ENCODE peak calls at places on chromosomes 2 and 18, in four cellular contexts. One of them, this sample, is unnamed.
A peak's percentile ranks its signal among the peaks of the same experiment; 100 is the strongest.

GRCh38 chr2:218607436-218608115 is at the start of gene PLCD4:
- DNase-seq in stomach: no peak
- DNase-seq in OCI-LY7: no peak
- DNase-seq in A549: no peak
- DNase-seq in this sample: peak; percentile 67

GRCh38 chr2:46812381-46813024 is 103.1 kb downstream of the MCFD2 start:
- DNase-seq in stomach: no peak
- DNase-seq in OCI-LY7: no peak
- DNase-seq in A549: no peak
- DNase-seq in this sample: peak; percentile 99

GRCh38 chr2:81839780-81840179 is 1535.2 kb upstream of the LRRTM1 start:
- DNase-seq in OCI-LY7: no peak
- DNase-seq in A549: no peak
- DNase-seq in stomach: no peak
- DNase-seq in this sample: no peak

GRCh38 chr2:6814312-6814711 is 51.4 kb downstream of the CMPK2 start:
- DNase-seq in OCI-LY7: peak; percentile 19
- DNase-seq in stomach: no peak
- DNase-seq in A549: no peak
- DNase-seq in this sample: no peak

GRCh38 chr2:98058191-98058975 is 28.6 kb upstream of the VWA3B start:
- DNase-seq in A549: no peak
- DNase-seq in stomach: peak; percentile 52
- DNase-seq in OCI-LY7: no peak
- DNase-seq in this sample: no peak

GRCh38 chr18:76435321-76435989 is 59.6 kb downstream of the ZNF516 start:
- DNase-seq in A549: no peak
- DNase-seq in OCI-LY7: no peak
- DNase-seq in stomach: no peak
- DNase-seq in this sample: no peak

GRCh38 chr18:10715791-10716190 is 190.0 kb downstream of the NAPG start:
- DNase-seq in stomach: no peak
- DNase-seq in OCI-LY7: no peak
- DNase-seq in A549: peak; percentile 6
- DNase-seq in this sample: peak; percentile 51

GRCh38 chr2:171412571-171412970 is 21.2 kb downstream of the METTL8 start:
- DNase-seq in OCI-LY7: no peak
- DNase-seq in stomach: no peak
- DNase-seq in A549: no peak
- DNase-seq in this sample: no peak

GRCh38 chr2:28545590-28546195 is 49.8 kb downstream of the PLB1 start:
- DNase-seq in A549: no peak
- DNase-seq in OCI-LY7: no peak
- DNase-seq in stomach: no peak
- DNase-seq in this sample: no peak

GRCh38 chr2:106207246-106207645 is 13.1 kb upstream of the UXS1 start:
- DNase-seq in OCI-LY7: no peak
- DNase-seq in A549: no peak
- DNase-seq in stomach: no peak
- DNase-seq in this sample: no peak

GRCh38 chr2:126930970-126931590 is 32.4 kb downstream of the TEX51 start:
- DNase-seq in A549: no peak
- DNase-seq in stomach: no peak
- DNase-seq in OCI-LY7: no peak
- DNase-seq in this sample: no peak

GRCh38 chr2:138081225-138082073 is 117.2 kb downstream of the HNMT start:
- DNase-seq in stomach: no peak
- DNase-seq in A549: no peak
- DNase-seq in OCI-LY7: no peak
- DNase-seq in this sample: no peak

GRCh38 chr2:134433469-134433868 is 179.6 kb downstream of the MGAT5 start:
- DNase-seq in stomach: peak; percentile 74
- DNase-seq in OCI-LY7: no peak
- DNase-seq in A549: no peak
- DNase-seq in this sample: no peak

GRCh38 chr2:16264491-16264890 is 324.1 kb downstream of the MYCN start:
- DNase-seq in A549: no peak
- DNase-seq in OCI-LY7: no peak
- DNase-seq in stomach: no peak
- DNase-seq in this sample: no peak

GRCh38 chr2:33437297-33437696 is 39.2 kb upstream of the RASGRP3 start:
- DNase-seq in OCI-LY7: no peak
- DNase-seq in stomach: no peak
- DNase-seq in A549: no peak
- DNase-seq in this sample: peak; percentile 99

GRCh38 chr2:235168174-235168979 is 216.6 kb downstream of the SH3BP4 start:
- DNase-seq in OCI-LY7: no peak
- DNase-seq in stomach: no peak
- DNase-seq in A549: no peak
- DNase-seq in this sample: no peak

GRCh38 chr2:236127010-236127409 is 41.2 kb downstream of the GBX2 start:
- DNase-seq in OCI-LY7: no peak
- DNase-seq in A549: no peak
- DNase-seq in stomach: no peak
- DNase-seq in this sample: no peak

GRCh38 chr18:22789600-22789999 is 143.5 kb upstream of the RBBP8 start:
- DNase-seq in A549: no peak
- DNase-seq in stomach: no peak
- DNase-seq in OCI-LY7: no peak
- DNase-seq in this sample: peak; percentile 38

GRCh38 chr2:80303825-80304521 is 579 bp downstream of the LRRTM1 start:
- DNase-seq in A549: no peak
- DNase-seq in stomach: no peak
- DNase-seq in OCI-LY7: no peak
- DNase-seq in this sample: no peak

GRCh38 chr2:219430633-219431615 is 3.7 kb upstream of the SPEG start:
- DNase-seq in OCI-LY7: peak; percentile 27
- DNase-seq in stomach: no peak
- DNase-seq in A549: no peak
- DNase-seq in this sample: peak; percentile 41

GRCh38 chr2:74966893-74967292 is 8.4 kb downstream of the POLE4 start:
- DNase-seq in OCI-LY7: no peak
- DNase-seq in stomach: no peak
- DNase-seq in A549: no peak
- DNase-seq in this sample: no peak

GRCh38 chr2:241773511-241774418 is 2.9 kb upstream of the GAL3ST2 start:
- DNase-seq in stomach: no peak
- DNase-seq in OCI-LY7: no peak
- DNase-seq in A549: no peak
- DNase-seq in this sample: no peak

GRCh38 chr2:97950329-97951154 is 45.2 kb downstream of the TMEM131 start:
- DNase-seq in A549: no peak
- DNase-seq in OCI-LY7: no peak
- DNase-seq in stomach: no peak
- DNase-seq in this sample: peak; percentile 96

GRCh38 chr2:124649001-124649400 is 623.9 kb downstream of the CNTNAP5 start:
- DNase-seq in stomach: no peak
- DNase-seq in OCI-LY7: no peak
- DNase-seq in A549: no peak
- DNase-seq in this sample: no peak

GRCh38 chr2:238929242-238930081 is 81.6 kb downstream of the TWIST2 start:
- DNase-seq in A549: no peak
- DNase-seq in OCI-LY7: no peak
- DNase-seq in stomach: peak; percentile 25
- DNase-seq in this sample: peak; percentile 66

GRCh38 chr2:54274781-54275242 is 18.8 kb upstream of the TSPYL6 start:
- DNase-seq in OCI-LY7: peak; percentile 33
- DNase-seq in stomach: no peak
- DNase-seq in A549: no peak
- DNase-seq in this sample: peak; percentile 54

GRCh38 chr18:62486290-62486964 is 36.4 kb upstream of the ZCCHC2 start:
- DNase-seq in stomach: peak; percentile 44
- DNase-seq in OCI-LY7: no peak
- DNase-seq in A549: peak; percentile 10
- DNase-seq in this sample: peak; percentile 14

GRCh38 chr2:54632733-54633692 is 90.4 kb upstream of the EML6 start:
- DNase-seq in stomach: no peak
- DNase-seq in A549: peak; percentile 26
- DNase-seq in OCI-LY7: no peak
- DNase-seq in this sample: peak; percentile 85

GRCh38 chr18:44801796-44802195 is 121.1 kb downstream of the SETBP1 start:
- DNase-seq in A549: no peak
- DNase-seq in OCI-LY7: no peak
- DNase-seq in stomach: no peak
- DNase-seq in this sample: no peak

GRCh38 chr2:129056309-129056958 is 737.8 kb upstream of the HS6ST1 start:
- DNase-seq in stomach: no peak
- DNase-seq in A549: no peak
- DNase-seq in OCI-LY7: no peak
- DNase-seq in this sample: no peak

GRCh38 chr2:129055242-129055641 is 736.6 kb upstream of the HS6ST1 start:
- DNase-seq in stomach: no peak
- DNase-seq in OCI-LY7: no peak
- DNase-seq in A549: no peak
- DNase-seq in this sample: no peak

GRCh38 chr2:129058981-129059380 is 740.3 kb upstream of the HS6ST1 start:
- DNase-seq in OCI-LY7: no peak
- DNase-seq in A549: no peak
- DNase-seq in stomach: peak; percentile 29
- DNase-seq in this sample: no peak

GRCh38 chr2:129056959-129057317 is 738.3 kb upstream of the HS6ST1 start:
- DNase-seq in OCI-LY7: no peak
- DNase-seq in stomach: no peak
- DNase-seq in A549: no peak
- DNase-seq in this sample: no peak

GRCh38 chr2:129055829-129056228 is 737.2 kb upstream of the HS6ST1 start:
- DNase-seq in stomach: no peak
- DNase-seq in A549: no peak
- DNase-seq in OCI-LY7: no peak
- DNase-seq in this sample: no peak
- H3K4me1 ChIP-seq in stomach: peaks cover 6% of the 10 kb centered on the region
- H3K4me1 ChIP-seq in A549: no peaks in the 10 kb centered on the region
- H3K4me1 ChIP-seq in OCI-LY7: no peaks in the 10 kb centered on the region
- H3K4me1 ChIP-seq in this sample: no peaks in the 10 kb centered on the region

DNA sequence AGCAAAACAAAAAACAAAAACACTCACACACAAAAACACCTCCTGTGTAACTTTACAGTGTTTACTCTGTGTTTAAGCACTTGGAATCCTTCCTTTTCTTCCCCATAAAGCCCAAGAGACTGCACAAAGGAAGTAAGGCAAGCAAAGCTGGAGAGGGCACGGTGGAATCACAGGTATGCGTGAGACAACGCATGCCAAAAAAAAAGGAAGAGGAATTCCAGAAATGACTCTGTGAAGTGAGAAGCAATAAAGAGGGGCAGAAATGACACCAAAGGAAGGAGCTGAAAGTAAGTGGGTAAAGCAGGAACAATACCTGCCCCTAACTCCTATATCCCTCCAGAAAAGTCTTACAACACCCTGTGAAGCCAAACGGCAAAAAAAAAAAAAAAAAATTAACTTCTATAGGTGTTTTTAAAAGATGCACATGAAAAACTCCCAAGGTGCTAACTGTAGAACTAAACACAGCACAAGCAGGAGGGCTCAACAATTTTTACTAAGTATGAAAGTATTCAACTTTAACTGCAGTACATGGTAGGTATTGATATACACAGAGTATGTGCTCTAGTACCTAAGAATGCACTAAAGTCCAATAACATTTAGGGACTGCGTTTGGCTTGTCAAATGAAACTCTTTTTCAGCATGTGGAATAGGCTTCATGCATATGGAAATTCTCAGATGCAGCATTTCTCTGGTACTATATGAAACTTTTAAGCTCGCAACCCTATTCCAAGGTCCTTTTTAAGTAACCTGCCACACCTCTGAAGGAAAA is 9.1 kb downstream of the RND3 start:
- DNase-seq in stomach: no peak
- DNase-seq in OCI-LY7: no peak
- DNase-seq in A549: no peak
- DNase-seq in this sample: peak; percentile 56
- H3K4me1 ChIP-seq in stomach: peaks cover 72% of the 10 kb centered on the region
- H3K4me1 ChIP-seq in OCI-LY7: no peaks in the 10 kb centered on the region
- H3K4me1 ChIP-seq in A549: peaks cover 100% of the 10 kb centered on the region
- H3K4me1 ChIP-seq in this sample: peaks cover 89% of the 10 kb centered on the region

DNA sequence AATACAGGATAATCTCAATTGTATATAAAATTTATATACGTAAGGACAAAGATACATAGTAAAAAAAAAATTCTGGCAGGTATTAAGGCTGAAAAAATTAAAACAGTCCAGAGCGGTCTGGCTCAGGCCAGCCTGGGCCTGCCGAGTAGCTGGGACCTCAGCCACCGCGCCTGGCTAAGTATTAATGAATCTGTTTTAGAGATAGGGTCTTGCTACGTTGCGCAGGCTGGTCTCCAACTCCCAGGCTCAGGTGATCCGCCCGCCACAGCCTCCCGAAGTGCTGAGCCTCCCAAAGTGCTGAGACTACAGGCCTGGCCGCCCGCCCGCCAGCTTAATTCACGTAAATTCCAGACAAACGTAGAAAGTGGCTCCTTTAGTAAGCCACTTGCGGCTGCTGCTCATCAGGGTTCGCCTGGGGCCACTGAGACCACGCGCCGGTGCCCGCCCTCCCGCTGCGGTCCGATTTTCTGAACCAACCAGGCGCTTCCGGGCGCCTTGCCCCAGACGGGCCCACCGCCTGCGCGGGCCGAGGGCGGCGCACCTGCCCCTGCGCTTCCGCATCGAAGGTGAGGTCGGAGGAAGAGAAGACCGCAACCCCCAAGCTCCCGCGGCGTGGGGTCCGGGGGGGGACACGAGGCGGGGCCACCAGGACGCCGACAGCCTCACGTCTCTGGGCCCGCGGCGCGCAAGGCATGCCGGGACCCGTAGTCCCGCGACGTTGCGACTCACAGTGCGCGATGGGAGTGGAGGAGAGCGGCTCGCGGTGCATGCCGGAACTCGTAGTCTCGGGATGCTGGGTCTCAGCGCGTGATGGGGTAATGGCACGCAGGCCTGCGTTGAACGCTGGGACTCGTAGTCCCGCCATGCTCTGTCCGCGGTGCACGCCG is 695 bp upstream of the CTDP1 start:
- DNase-seq in A549: peak; percentile 94
- DNase-seq in OCI-LY7: peak; percentile 96
- DNase-seq in stomach: peak; percentile 99
- DNase-seq in this sample: peak; percentile 98
- H3K4me1 ChIP-seq in A549: peaks cover 12% of the 10 kb centered on the region
- H3K4me1 ChIP-seq in OCI-LY7: peaks cover 26% of the 10 kb centered on the region
- H3K4me1 ChIP-seq in stomach: peaks cover 61% of the 10 kb centered on the region
- H3K4me1 ChIP-seq in this sample: peaks cover 22% of the 10 kb centered on the region

GRCh38 chr2:49980774-49981173 is 826.5 kb upstream of the FSHR start:
- DNase-seq in stomach: no peak
- DNase-seq in A549: no peak
- DNase-seq in OCI-LY7: no peak
- DNase-seq in this sample: no peak

GRCh38 chr2:49973917-49974368 is 819.6 kb upstream of the FSHR start:
- DNase-seq in stomach: peak; percentile 45
- DNase-seq in OCI-LY7: no peak
- DNase-seq in A549: peak; percentile 5
- DNase-seq in this sample: peak; percentile 51

GRCh38 chr2:49972699-49973098 is 818.4 kb upstream of the FSHR start:
- DNase-seq in OCI-LY7: no peak
- DNase-seq in stomach: no peak
- DNase-seq in A549: no peak
- DNase-seq in this sample: no peak

DNA sequence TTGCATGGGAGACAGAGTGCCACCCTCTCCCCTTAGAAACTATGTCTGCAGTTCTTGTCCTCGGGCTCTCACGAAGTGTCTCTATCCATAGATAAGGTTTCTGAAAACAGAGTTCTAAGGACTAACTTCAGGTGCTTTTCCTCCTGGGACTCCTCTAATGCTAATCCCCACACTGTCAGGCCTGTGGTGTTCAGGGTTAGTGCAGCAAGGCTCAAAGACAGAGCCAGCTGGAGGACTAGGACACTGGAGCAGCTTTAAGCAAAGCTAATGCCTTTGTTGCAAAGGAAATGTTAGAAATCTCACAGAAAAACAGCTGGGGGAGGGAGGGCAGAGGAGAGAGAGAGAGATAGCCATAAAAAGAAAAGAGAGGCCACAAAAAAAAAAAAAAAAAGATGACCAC is 824.0 kb upstream of the FSHR start:
- DNase-seq in A549: no peak
- DNase-seq in OCI-LY7: no peak
- DNase-seq in stomach: no peak
- DNase-seq in this sample: no peak
- H3K4me1 ChIP-seq in A549: no peaks in the 10 kb centered on the region
- H3K4me1 ChIP-seq in OCI-LY7: no peaks in the 10 kb centered on the region
- H3K4me1 ChIP-seq in stomach: peaks cover 12% of the 10 kb centered on the region
- H3K4me1 ChIP-seq in this sample: peaks cover 3% of the 10 kb centered on the region

This sample was measured in astrocyte.